ENCODE peak calls at places on chromosomes 11 and 22, in six cellular contexts. D, C, K, X, I and W are unnamed samples.

GRCh38 chr22:37818397-37819099 is 4.6 kb upstream of the GALR3 start:
- DNase-seq in C (peak), I (peak), K (no peak), X (peak), D (no peak), W (peak)

GRCh38 chr11:114762437-114762836 is 84.1 kb downstream of the NXPE2 start:
- DNase-seq in X (peak), C (peak), I (peak), D (peak), K (peak), W (peak)

GRCh38 chr11:21323617-21324016 is 654.2 kb downstream of the NELL1 start:
- DNase-seq in X (no peak), D (no peak), C (no peak), I (no peak), K (no peak), W (no peak)

GRCh38 chr22:47192106-47192650 is 429.7 kb downstream of the TBC1D22A start:
- DNase-seq in C (no peak), K (no peak), D (peak), X (peak), I (peak), W (no peak)

GRCh38 chr11:33027846-33028536 is 11.4 kb upstream of the TCP11L1 start:
- DNase-seq in K (no peak), X (no peak), I (no peak), D (no peak), C (peak), W (no peak)

GRCh38 chr11:50074161-50074560 is 41.5 kb downstream of the OR4C45 start:
- DNase-seq in K (no peak), D (no peak), C (no peak), I (no peak), X (no peak), W (no peak)

GRCh38 chr22:46946383-46946965 is 184.0 kb downstream of the TBC1D22A start:
- DNase-seq in X (peak), K (no peak), I (no peak), C (no peak), D (no peak), W (no peak)

GRCh38 chr11:10125522-10126133 is 168.4 kb downstream of the SBF2 start:
- DNase-seq in X (no peak), K (no peak), C (peak), I (no peak), D (no peak), W (no peak)

GRCh38 chr11:114738954-114739353 is 60.6 kb downstream of the NXPE2 start:
- DNase-seq in X (no peak), I (peak), C (peak), K (peak), D (peak), W (peak)

GRCh38 chr11:81579339-81579738 is 1154.3 kb downstream of the FAM181B start:
- DNase-seq in K (no peak), X (no peak), C (no peak), I (no peak), D (no peak), W (no peak)

GRCh38 chr11:2138075-2138435 is 1.1 kb downstream of the IGF2 start:
- DNase-seq in C (no peak), K (no peak), D (no peak), X (no peak), I (no peak), W (no peak)

GRCh38 chr11:24132471-24132870 is 364.4 kb upstream of the LUZP2 start:
- DNase-seq in K (no peak), C (no peak), D (no peak), I (no peak), X (no peak), W (no peak)

GRCh38 chr22:50568626-50569025 is 5.9 kb upstream of the SYCE3 start:
- DNase-seq in C (no peak), I (no peak), D (no peak), X (no peak), K (no peak), W (no peak)

GRCh38 chr11:127074151-127074761 is 73.7 kb upstream of the KIRREL3 start:
- DNase-seq in X (no peak), C (peak), D (peak), I (peak), K (peak), W (peak)

DNA sequence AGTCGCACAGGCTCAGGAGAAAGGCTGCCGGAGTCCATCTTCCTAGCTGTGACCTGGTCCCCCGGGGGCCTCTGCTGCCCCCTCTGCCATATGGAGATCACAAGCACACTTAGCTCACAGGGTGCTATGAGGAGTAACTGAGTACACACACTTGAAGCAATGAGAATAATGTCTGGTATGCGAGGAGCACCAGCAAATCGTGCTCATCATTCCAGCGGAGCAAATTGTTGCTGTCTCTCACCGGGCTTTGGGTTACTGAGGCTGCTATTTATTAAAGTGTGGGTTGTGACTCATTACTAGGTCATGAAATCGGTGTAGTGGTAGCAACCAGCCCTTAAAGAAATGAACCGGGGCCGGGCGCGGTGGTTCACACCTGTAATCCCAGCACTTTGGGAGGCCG is 48.1 kb upstream of the EIF3D start:
- DNase-seq in K (peak), C (peak), I (no peak), D (no peak), X (no peak), W (no peak)
- TF ChIP-seq CTCF in K (no peak), C (no peak), I (no peak), D (no peak), X (no peak), W (no peak)

DNA sequence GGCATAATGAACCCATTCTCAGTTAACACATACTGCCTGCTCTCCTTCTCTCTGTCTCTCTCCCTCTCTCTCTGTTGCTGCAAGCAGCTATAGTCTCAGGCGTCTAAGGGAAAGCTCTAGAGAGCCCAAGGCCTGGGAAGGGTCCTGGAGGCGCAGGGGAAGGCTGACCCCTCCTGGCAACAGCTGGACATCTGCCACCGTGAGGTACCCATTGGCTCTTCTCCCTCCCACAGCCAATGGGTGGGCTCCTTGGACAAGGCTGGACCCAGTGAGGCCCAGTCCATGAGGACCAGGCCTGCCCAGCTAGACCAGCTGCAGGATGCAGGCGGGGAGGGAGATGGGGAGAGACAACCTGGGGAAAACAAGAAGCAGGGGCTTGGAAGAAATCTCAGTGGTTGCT is 349.8 kb downstream of the BUD13 start:
- DNase-seq in D (no peak), K (no peak), I (peak), C (no peak), X (no peak), W (no peak)
- TF ChIP-seq CTCF in D (no peak), K (no peak), I (peak), C (no peak), X (no peak), W (no peak)

DNA sequence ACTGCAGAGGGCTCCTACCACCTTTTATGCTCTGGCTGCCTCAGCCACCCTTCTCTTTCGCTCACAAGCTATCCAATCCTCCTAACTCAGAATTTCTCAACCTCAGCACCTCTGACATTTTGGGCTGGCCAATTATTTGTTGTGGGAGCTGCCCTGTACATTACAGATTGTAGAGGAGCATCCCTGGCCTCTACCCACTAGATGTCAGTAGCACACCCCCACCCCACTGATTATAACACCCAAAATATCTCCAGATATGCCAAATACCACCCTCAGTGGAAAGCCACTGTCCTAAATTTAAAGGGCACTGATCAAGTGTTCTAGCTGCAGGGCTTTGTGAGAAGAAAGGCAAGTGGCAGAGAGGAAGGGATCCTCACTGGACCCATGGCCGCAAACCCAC is 443.1 kb downstream of the SOX6 start:
- DNase-seq in C (no peak), K (no peak), D (no peak), X (no peak), I (no peak), W (no peak)
- TF ChIP-seq CTCF in C (no peak), K (peak), D (no peak), X (no peak), I (no peak), W (no peak)

GRCh38 chr11:65352783-65353182 is 1.8 kb upstream of the TIGD3 start:
- DNase-seq in I (no peak), X (no peak), C (peak), K (no peak), D (peak), W (no peak)
- TF ChIP-seq CTCF in I (peak), X (no peak), C (peak), K (peak), D (peak), W (no peak)

DNA sequence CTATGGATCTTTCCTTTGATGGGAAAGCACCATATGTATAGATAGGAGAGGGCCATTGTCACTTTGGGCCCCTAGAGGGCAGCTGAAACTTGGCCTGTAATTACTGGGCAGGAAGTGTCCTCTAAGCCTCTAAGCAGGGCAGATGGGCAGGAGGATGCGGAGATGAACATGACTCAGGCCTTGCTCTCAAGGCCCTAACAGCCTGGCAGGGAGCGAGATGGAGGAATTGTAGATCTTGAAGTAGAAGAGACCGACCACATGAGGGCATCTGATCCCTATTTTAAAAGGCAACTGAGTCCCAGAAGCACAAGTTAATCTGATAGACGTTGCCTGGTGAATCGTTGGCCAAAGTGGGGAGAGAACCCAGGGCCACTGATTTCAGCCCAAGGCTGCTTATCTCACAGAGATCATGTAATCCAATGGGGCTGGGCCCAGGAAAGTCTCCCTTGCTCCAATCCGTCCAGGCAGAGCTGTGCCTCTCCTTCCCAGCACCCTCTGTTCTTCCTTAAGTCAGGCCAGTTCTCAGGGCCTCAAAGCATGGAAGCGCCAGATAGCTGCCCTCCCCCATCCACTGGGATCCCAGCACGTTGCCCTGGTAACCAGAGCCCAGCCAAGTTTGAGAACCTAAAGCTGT is 2.5 kb upstream of the SEPTIN3 start:
- DNase-seq in X (no peak), I (peak), D (peak), C (peak), K (peak), W (peak)
- TF ChIP-seq CTCF in X (no peak), I (peak), D (peak), C (peak), K (peak), W (no peak)

GRCh38 chr11:72216638-72217037 is at the start of gene FOLR2:
- DNase-seq in D (no peak), X (no peak), I (no peak), K (no peak), C (no peak), W (no peak)
- TF ChIP-seq CTCF in D (no peak), X (no peak), I (no peak), K (no peak), C (no peak), W (no peak)

GRCh38 chr22:25366408-25366807 is 147.0 kb downstream of the CRYBB2 start:
- DNase-seq in I (no peak), X (no peak), D (no peak), C (no peak), K (no peak), W (no peak)
- TF ChIP-seq CTCF in I (peak), X (no peak), D (no peak), C (no peak), K (no peak), W (no peak)

DNA sequence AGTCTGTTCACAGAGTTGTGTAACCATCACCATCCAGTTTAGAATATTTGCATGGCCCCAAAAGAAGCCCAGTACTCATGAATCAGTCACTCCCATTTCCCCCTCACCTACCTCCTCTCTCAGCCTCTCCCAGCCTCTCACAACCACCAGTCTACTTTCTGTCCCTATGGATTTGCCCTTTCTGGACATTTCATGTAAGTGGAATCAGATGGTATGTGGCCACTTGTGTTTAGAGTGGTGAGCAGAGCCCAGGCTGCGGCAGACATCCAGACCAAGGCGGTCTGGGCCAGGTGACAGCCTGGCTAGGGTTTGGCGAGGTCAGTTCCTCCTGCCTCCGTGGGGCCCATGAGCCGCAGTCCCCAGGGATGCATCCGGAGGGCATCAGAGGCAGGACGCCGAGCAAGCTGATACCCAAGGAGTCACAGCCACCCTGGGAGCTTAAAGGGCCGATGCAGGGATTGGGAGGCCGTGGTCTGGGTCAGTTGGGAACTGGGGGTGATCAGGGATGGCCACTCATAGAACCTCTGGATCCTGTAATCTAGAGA is 53.3 kb upstream of the CLDN5 start:
- DNase-seq in X (no peak), I (no peak), C (no peak), K (no peak), D (peak), W (no peak)
- TF ChIP-seq CTCF in X (no peak), I (no peak), C (no peak), K (no peak), D (no peak), W (no peak)

GRCh38 chr22:19085233-19086043 is 36.8 kb downstream of the DGCR2 start:
- DNase-seq in C (peak), D (peak), I (no peak), K (no peak), X (peak), W (peak)
- TF ChIP-seq CTCF in C (peak), D (peak), I (peak), K (peak), X (no peak), W (no peak)

GRCh38 chr22:32123657-32124056 is 35.4 kb downstream of the C22orf42 start:
- DNase-seq in I (peak), C (no peak), X (no peak), K (no peak), D (no peak), W (peak)
- TF ChIP-seq CTCF in I (peak), C (no peak), X (no peak), K (no peak), D (no peak), W (no peak)